ENCODE peak calls at places on chromosomes 5 and 9, in six cellular contexts. One of them, this sample, is unnamed.

GRCh38 chr9:81636280-81636653 is 53.1 kb downstream of the TLE1 start:
- DNase-seq in activated CD4-positive, CD25-positive, alpha-beta regulatory T cell treated with anti-CD3 and anti-CD28 coated beads, Interleukin-2, amount 50 U/mL, for 16 hours: no peak
- DNase-seq in RPMI8226: no peak
- DNase-seq in head of caudate nucleus: no peak
- DNase-seq in HCT116: no peak
- DNase-seq in CD4-positive, alpha-beta memory T cell: no peak
- DNase-seq in this sample: no peak

GRCh38 chr5:175131432-175131831 is 312.6 kb downstream of the DRD1 start:
- DNase-seq in CD4-positive, alpha-beta memory T cell: no peak
- DNase-seq in activated CD4-positive, CD25-positive, alpha-beta regulatory T cell treated with anti-CD3 and anti-CD28 coated beads, Interleukin-2, amount 50 U/mL, for 16 hours: no peak
- DNase-seq in HCT116: no peak
- DNase-seq in head of caudate nucleus: no peak
- DNase-seq in RPMI8226: no peak
- DNase-seq in this sample: no peak

GRCh38 chr5:94347130-94347529 is 271.3 kb downstream of the KIAA0825 start:
- DNase-seq in head of caudate nucleus: no peak
- DNase-seq in RPMI8226: peak
- DNase-seq in activated CD4-positive, CD25-positive, alpha-beta regulatory T cell treated with anti-CD3 and anti-CD28 coated beads, Interleukin-2, amount 50 U/mL, for 16 hours: no peak
- DNase-seq in HCT116: no peak
- DNase-seq in CD4-positive, alpha-beta memory T cell: no peak
- DNase-seq in this sample: no peak

GRCh38 chr9:121766081-121766683 is 114.7 kb downstream of the DAB2IP start:
- DNase-seq in RPMI8226: no peak
- DNase-seq in CD4-positive, alpha-beta memory T cell: no peak
- DNase-seq in activated CD4-positive, CD25-positive, alpha-beta regulatory T cell treated with anti-CD3 and anti-CD28 coated beads, Interleukin-2, amount 50 U/mL, for 16 hours: no peak
- DNase-seq in head of caudate nucleus: no peak
- DNase-seq in HCT116: no peak
- DNase-seq in this sample: no peak

GRCh38 chr5:112968411-112969106 is 8.0 kb upstream of the DCP2 start:
- DNase-seq in HCT116: no peak
- DNase-seq in CD4-positive, alpha-beta memory T cell: no peak
- DNase-seq in RPMI8226: no peak
- DNase-seq in activated CD4-positive, CD25-positive, alpha-beta regulatory T cell treated with anti-CD3 and anti-CD28 coated beads, Interleukin-2, amount 50 U/mL, for 16 hours: no peak
- DNase-seq in head of caudate nucleus: no peak
- DNase-seq in this sample: no peak

GRCh38 chr5:37492778-37493555 is 113.8 kb downstream of the WDR70 start:
- DNase-seq in activated CD4-positive, CD25-positive, alpha-beta regulatory T cell treated with anti-CD3 and anti-CD28 coated beads, Interleukin-2, amount 50 U/mL, for 16 hours: no peak
- DNase-seq in RPMI8226: no peak
- DNase-seq in HCT116: no peak
- DNase-seq in head of caudate nucleus: no peak
- DNase-seq in CD4-positive, alpha-beta memory T cell: no peak
- DNase-seq in this sample: no peak

GRCh38 chr5:107431998-107432397 is 238.7 kb downstream of the EFNA5 start:
- DNase-seq in CD4-positive, alpha-beta memory T cell: no peak
- DNase-seq in head of caudate nucleus: no peak
- DNase-seq in HCT116: no peak
- DNase-seq in RPMI8226: no peak
- DNase-seq in activated CD4-positive, CD25-positive, alpha-beta regulatory T cell treated with anti-CD3 and anti-CD28 coated beads, Interleukin-2, amount 50 U/mL, for 16 hours: no peak
- DNase-seq in this sample: no peak

GRCh38 chr5:151155149-151155776 is 2.3 kb downstream of the ANXA6 start:
- DNase-seq in CD4-positive, alpha-beta memory T cell: peak
- DNase-seq in activated CD4-positive, CD25-positive, alpha-beta regulatory T cell treated with anti-CD3 and anti-CD28 coated beads, Interleukin-2, amount 50 U/mL, for 16 hours: peak
- DNase-seq in HCT116: no peak
- DNase-seq in RPMI8226: no peak
- DNase-seq in head of caudate nucleus: no peak
- DNase-seq in this sample: peak

GRCh38 chr5:5419291-5420210 is 2.9 kb upstream of the ICE1 start:
- DNase-seq in activated CD4-positive, CD25-positive, alpha-beta regulatory T cell treated with anti-CD3 and anti-CD28 coated beads, Interleukin-2, amount 50 U/mL, for 16 hours: no peak
- DNase-seq in CD4-positive, alpha-beta memory T cell: peak
- DNase-seq in HCT116: peak
- DNase-seq in head of caudate nucleus: no peak
- DNase-seq in RPMI8226: peak
- DNase-seq in this sample: no peak

GRCh38 chr9:105608685-105609598 is 51.0 kb downstream of the FKTN start:
- DNase-seq in head of caudate nucleus: no peak
- DNase-seq in activated CD4-positive, CD25-positive, alpha-beta regulatory T cell treated with anti-CD3 and anti-CD28 coated beads, Interleukin-2, amount 50 U/mL, for 16 hours: no peak
- DNase-seq in HCT116: peak
- DNase-seq in CD4-positive, alpha-beta memory T cell: peak
- DNase-seq in RPMI8226: peak
- DNase-seq in this sample: peak

GRCh38 chr9:89743216-89743575 is 138.4 kb downstream of the GADD45G start:
- DNase-seq in RPMI8226: peak
- DNase-seq in HCT116: no peak
- DNase-seq in head of caudate nucleus: no peak
- DNase-seq in activated CD4-positive, CD25-positive, alpha-beta regulatory T cell treated with anti-CD3 and anti-CD28 coated beads, Interleukin-2, amount 50 U/mL, for 16 hours: no peak
- DNase-seq in CD4-positive, alpha-beta memory T cell: no peak
- DNase-seq in this sample: no peak

GRCh38 chr9:7103382-7104170 is 345.8 kb downstream of the KDM4C start:
- DNase-seq in HCT116: no peak
- DNase-seq in head of caudate nucleus: no peak
- DNase-seq in RPMI8226: no peak
- DNase-seq in CD4-positive, alpha-beta memory T cell: no peak
- DNase-seq in activated CD4-positive, CD25-positive, alpha-beta regulatory T cell treated with anti-CD3 and anti-CD28 coated beads, Interleukin-2, amount 50 U/mL, for 16 hours: no peak
- DNase-seq in this sample: no peak

GRCh38 chr9:120642129-120642528 is 62.2 kb upstream of the CDK5RAP2 start:
- DNase-seq in activated CD4-positive, CD25-positive, alpha-beta regulatory T cell treated with anti-CD3 and anti-CD28 coated beads, Interleukin-2, amount 50 U/mL, for 16 hours: no peak
- DNase-seq in HCT116: no peak
- DNase-seq in CD4-positive, alpha-beta memory T cell: no peak
- DNase-seq in head of caudate nucleus: no peak
- DNase-seq in RPMI8226: no peak
- DNase-seq in this sample: no peak

GRCh38 chr9:131650254-131650653 is 89.6 kb downstream of the RAPGEF1 start:
- DNase-seq in head of caudate nucleus: no peak
- DNase-seq in activated CD4-positive, CD25-positive, alpha-beta regulatory T cell treated with anti-CD3 and anti-CD28 coated beads, Interleukin-2, amount 50 U/mL, for 16 hours: no peak
- DNase-seq in CD4-positive, alpha-beta memory T cell: no peak
- DNase-seq in RPMI8226: no peak
- DNase-seq in HCT116: no peak
- DNase-seq in this sample: no peak

GRCh38 chr5:75601996-75602395 is 9.3 kb upstream of the ANKDD1B start:
- DNase-seq in RPMI8226: no peak
- DNase-seq in activated CD4-positive, CD25-positive, alpha-beta regulatory T cell treated with anti-CD3 and anti-CD28 coated beads, Interleukin-2, amount 50 U/mL, for 16 hours: no peak
- DNase-seq in CD4-positive, alpha-beta memory T cell: no peak
- DNase-seq in HCT116: no peak
- DNase-seq in head of caudate nucleus: no peak
- DNase-seq in this sample: no peak

GRCh38 chr5:82244854-82245635 is 33.1 kb downstream of the RPS23 start:
- DNase-seq in HCT116: no peak
- DNase-seq in CD4-positive, alpha-beta memory T cell: no peak
- DNase-seq in activated CD4-positive, CD25-positive, alpha-beta regulatory T cell treated with anti-CD3 and anti-CD28 coated beads, Interleukin-2, amount 50 U/mL, for 16 hours: no peak
- DNase-seq in head of caudate nucleus: no peak
- DNase-seq in RPMI8226: peak
- DNase-seq in this sample: no peak

GRCh38 chr5:64074533-64074932 is 91.1 kb upstream of the RNF180 start:
- DNase-seq in RPMI8226: peak
- DNase-seq in activated CD4-positive, CD25-positive, alpha-beta regulatory T cell treated with anti-CD3 and anti-CD28 coated beads, Interleukin-2, amount 50 U/mL, for 16 hours: no peak
- DNase-seq in head of caudate nucleus: no peak
- DNase-seq in HCT116: no peak
- DNase-seq in CD4-positive, alpha-beta memory T cell: no peak
- DNase-seq in this sample: no peak

GRCh38 chr5:153159611-153160010 is 330.9 kb upstream of the GRIA1 start:
- DNase-seq in head of caudate nucleus: no peak
- DNase-seq in RPMI8226: no peak
- DNase-seq in activated CD4-positive, CD25-positive, alpha-beta regulatory T cell treated with anti-CD3 and anti-CD28 coated beads, Interleukin-2, amount 50 U/mL, for 16 hours: no peak
- DNase-seq in HCT116: no peak
- DNase-seq in CD4-positive, alpha-beta memory T cell: no peak
- DNase-seq in this sample: no peak

GRCh38 chr9:69122086-69122390 is 52.0 kb upstream of the TJP2 start:
- DNase-seq in HCT116: no peak
- DNase-seq in CD4-positive, alpha-beta memory T cell: peak
- DNase-seq in head of caudate nucleus: peak
- DNase-seq in activated CD4-positive, CD25-positive, alpha-beta regulatory T cell treated with anti-CD3 and anti-CD28 coated beads, Interleukin-2, amount 50 U/mL, for 16 hours: no peak
- DNase-seq in RPMI8226: peak
- DNase-seq in this sample: peak

GRCh38 chr5:122954719-122955118 is 81.8 kb downstream of the PPIC start:
- DNase-seq in CD4-positive, alpha-beta memory T cell: no peak
- DNase-seq in activated CD4-positive, CD25-positive, alpha-beta regulatory T cell treated with anti-CD3 and anti-CD28 coated beads, Interleukin-2, amount 50 U/mL, for 16 hours: no peak
- DNase-seq in HCT116: no peak
- DNase-seq in head of caudate nucleus: no peak
- DNase-seq in RPMI8226: no peak
- DNase-seq in this sample: no peak

GRCh38 chr9:73370053-73370452 is 218.4 kb downstream of the ANXA1 start:
- DNase-seq in activated CD4-positive, CD25-positive, alpha-beta regulatory T cell treated with anti-CD3 and anti-CD28 coated beads, Interleukin-2, amount 50 U/mL, for 16 hours: no peak
- DNase-seq in RPMI8226: no peak
- DNase-seq in CD4-positive, alpha-beta memory T cell: no peak
- DNase-seq in HCT116: no peak
- DNase-seq in head of caudate nucleus: no peak
- DNase-seq in this sample: no peak

GRCh38 chr5:139417214-139417613 is 13.3 kb upstream of the SPATA24 start:
- DNase-seq in CD4-positive, alpha-beta memory T cell: no peak
- DNase-seq in head of caudate nucleus: no peak
- DNase-seq in activated CD4-positive, CD25-positive, alpha-beta regulatory T cell treated with anti-CD3 and anti-CD28 coated beads, Interleukin-2, amount 50 U/mL, for 16 hours: no peak
- DNase-seq in RPMI8226: peak
- DNase-seq in HCT116: no peak
- DNase-seq in this sample: no peak

GRCh38 chr9:33818167-33818831 is 1.3 kb downstream of the UBE2R2 start:
- DNase-seq in RPMI8226: no peak
- DNase-seq in HCT116: no peak
- DNase-seq in CD4-positive, alpha-beta memory T cell: peak
- DNase-seq in head of caudate nucleus: no peak
- DNase-seq in activated CD4-positive, CD25-positive, alpha-beta regulatory T cell treated with anti-CD3 and anti-CD28 coated beads, Interleukin-2, amount 50 U/mL, for 16 hours: no peak
- DNase-seq in this sample: no peak

GRCh38 chr9:114308361-114308950 is 14.4 kb upstream of the ORM1 start:
- DNase-seq in HCT116: no peak
- DNase-seq in head of caudate nucleus: no peak
- DNase-seq in RPMI8226: no peak
- DNase-seq in activated CD4-positive, CD25-positive, alpha-beta regulatory T cell treated with anti-CD3 and anti-CD28 coated beads, Interleukin-2, amount 50 U/mL, for 16 hours: no peak
- DNase-seq in CD4-positive, alpha-beta memory T cell: no peak
- DNase-seq in this sample: no peak

GRCh38 chr9:36204906-36205547 is 14.3 kb downstream of the CLTA start:
- DNase-seq in RPMI8226: no peak
- DNase-seq in head of caudate nucleus: no peak
- DNase-seq in CD4-positive, alpha-beta memory T cell: no peak
- DNase-seq in HCT116: no peak
- DNase-seq in activated CD4-positive, CD25-positive, alpha-beta regulatory T cell treated with anti-CD3 and anti-CD28 coated beads, Interleukin-2, amount 50 U/mL, for 16 hours: no peak
- DNase-seq in this sample: no peak

GRCh38 chr5:176769911-176770310 is 40.4 kb upstream of the UNC5A start:
- DNase-seq in head of caudate nucleus: no peak
- DNase-seq in HCT116: no peak
- DNase-seq in CD4-positive, alpha-beta memory T cell: no peak
- DNase-seq in RPMI8226: no peak
- DNase-seq in activated CD4-positive, CD25-positive, alpha-beta regulatory T cell treated with anti-CD3 and anti-CD28 coated beads, Interleukin-2, amount 50 U/mL, for 16 hours: no peak
- DNase-seq in this sample: no peak

GRCh38 chr5:431001-431710 is 11.8 kb upstream of the EXOC3 start:
- DNase-seq in head of caudate nucleus: no peak
- DNase-seq in HCT116: peak
- DNase-seq in CD4-positive, alpha-beta memory T cell: no peak
- DNase-seq in activated CD4-positive, CD25-positive, alpha-beta regulatory T cell treated with anti-CD3 and anti-CD28 coated beads, Interleukin-2, amount 50 U/mL, for 16 hours: no peak
- DNase-seq in RPMI8226: peak
- DNase-seq in this sample: no peak

GRCh38 chr5:10703676-10704075 is 57.4 kb downstream of the DAP start:
- DNase-seq in head of caudate nucleus: no peak
- DNase-seq in CD4-positive, alpha-beta memory T cell: no peak
- DNase-seq in activated CD4-positive, CD25-positive, alpha-beta regulatory T cell treated with anti-CD3 and anti-CD28 coated beads, Interleukin-2, amount 50 U/mL, for 16 hours: no peak
- DNase-seq in HCT116: no peak
- DNase-seq in RPMI8226: no peak
- DNase-seq in this sample: no peak

GRCh38 chr9:124454296-124454695 is 4.0 kb downstream of the ADGRD2 start:
- DNase-seq in HCT116: no peak
- DNase-seq in activated CD4-positive, CD25-positive, alpha-beta regulatory T cell treated with anti-CD3 and anti-CD28 coated beads, Interleukin-2, amount 50 U/mL, for 16 hours: no peak
- DNase-seq in RPMI8226: no peak
- DNase-seq in head of caudate nucleus: no peak
- DNase-seq in CD4-positive, alpha-beta memory T cell: no peak
- DNase-seq in this sample: no peak

GRCh38 chr9:108742191-108742590 is 113.6 kb downstream of the ACTL7B start:
- DNase-seq in RPMI8226: no peak
- DNase-seq in HCT116: no peak
- DNase-seq in head of caudate nucleus: no peak
- DNase-seq in activated CD4-positive, CD25-positive, alpha-beta regulatory T cell treated with anti-CD3 and anti-CD28 coated beads, Interleukin-2, amount 50 U/mL, for 16 hours: no peak
- DNase-seq in CD4-positive, alpha-beta memory T cell: no peak
- DNase-seq in this sample: no peak

GRCh38 chr5:45533692-45534091 is 162.5 kb downstream of the HCN1 start:
- DNase-seq in activated CD4-positive, CD25-positive, alpha-beta regulatory T cell treated with anti-CD3 and anti-CD28 coated beads, Interleukin-2, amount 50 U/mL, for 16 hours: no peak
- DNase-seq in HCT116: no peak
- DNase-seq in head of caudate nucleus: no peak
- DNase-seq in RPMI8226: no peak
- DNase-seq in CD4-positive, alpha-beta memory T cell: no peak
- DNase-seq in this sample: no peak